ENCODE peak calls at places on chromosomes 2 and 18, in seven cellular contexts. T, V, G, H, I, N and K are unnamed samples.
A peak's percentile ranks its signal among the peaks of the same experiment; 100 is the strongest.

GRCh38 chr18:13943338-13943737 is 28.0 kb upstream of the MC2R start:
- DNase-seq in T (no peak), V (no peak), I (no peak), H (no peak), G (no peak), N (no peak), K (no peak)

GRCh38 chr2:229475753-229476152 is 204.7 kb upstream of the PID1 start:
- DNase-seq in N (no peak), I (peak; percentile 28), V (no peak), G (no peak), H (no peak), T (peak; percentile 43), K (no peak)

GRCh38 chr2:120109186-120110061 is 96.5 kb downstream of the EPB41L5 start:
- DNase-seq in H (peak; percentile 37), V (peak; percentile 41), T (no peak), N (no peak), G (peak; percentile 36), I (peak; percentile 54), K (no peak)

GRCh38 chr18:3248062-3248669 is 565 bp downstream of the MYL12A start:
- DNase-seq in I (no peak), V (no peak), H (no peak), G (no peak), N (no peak), T (peak; percentile 73), K (no peak)

GRCh38 chr2:21256006-21256405 is 132.2 kb downstream of the TDRD15 start:
- DNase-seq in N (no peak), I (peak; percentile 12), G (peak; percentile 81), T (no peak), V (no peak), H (peak; percentile 22), K (peak; percentile 47)

GRCh38 chr2:107001551-107001950 is 115.6 kb upstream of the ST6GAL2 start:
- DNase-seq in V (no peak), I (no peak), N (no peak), G (no peak), H (no peak), T (no peak), K (no peak)

GRCh38 chr18:50071393-50071792 is 123.6 kb downstream of the MYO5B start:
- DNase-seq in H (no peak), N (no peak), V (no peak), I (no peak), T (peak; percentile 4), G (no peak), K (no peak)

GRCh38 chr2:128307595-128307994 is 11.1 kb downstream of the HS6ST1 start:
- DNase-seq in I (no peak), G (no peak), T (no peak), N (peak; percentile 8), V (no peak), H (no peak), K (peak; percentile 0)

GRCh38 chr2:58757971-58758370 is 516.8 kb upstream of the FANCL start:
- DNase-seq in N (no peak), T (no peak), H (no peak), V (peak; percentile 51), G (no peak), I (no peak), K (peak; percentile 4)

GRCh38 chr18:59546164-59546563 is 151.1 kb downstream of the CCBE1 start:
- DNase-seq in I (peak; percentile 91), H (no peak), N (no peak), V (no peak), T (peak; percentile 22), G (peak; percentile 83), K (no peak)

GRCh38 chr2:51723716-51724115 is 691.8 kb upstream of the NRXN1 start:
- DNase-seq in V (no peak), T (no peak), I (no peak), N (no peak), G (no peak), H (no peak), K (no peak)

GRCh38 chr2:72367530-72368225 is 220.0 kb upstream of the CYP26B1 start:
- DNase-seq in V (no peak), G (peak; percentile 98), T (peak; percentile 27), H (peak; percentile 44), N (no peak), I (peak; percentile 99), K (no peak)

GRCh38 chr2:189178726-189179606 is 595 bp downstream of the COL5A2 start:
- DNase-seq in H (peak; percentile 3), G (peak; percentile 63), N (no peak), I (peak; percentile 55), T (peak; percentile 56), V (no peak), K (no peak)

GRCh38 chr18:3329471-3329870 is 67.5 kb downstream of the MYL12B start:
- DNase-seq in V (no peak), H (no peak), T (no peak), N (no peak), G (peak; percentile 56), I (peak; percentile 75), K (no peak)

GRCh38 chr2:213306320-213306942 is 22.2 kb downstream of the SPAG16 start:
- DNase-seq in I (peak; percentile 37), V (no peak), T (no peak), H (peak; percentile 63), N (no peak), G (peak; percentile 52), K (no peak)

GRCh38 chr18:8662574-8663255 is 42.6 kb upstream of the MTCL1 start:
- DNase-seq in H (no peak), V (no peak), N (no peak), T (no peak), I (no peak), G (no peak), K (no peak)

GRCh38 chr2:10266133-10266620 is 36.5 kb upstream of the HPCAL1 start:
- DNase-seq in H (no peak), I (no peak), G (no peak), T (no peak), N (no peak), V (no peak), K (no peak)

GRCh38 chr2:10267036-10267435 is 35.7 kb upstream of the HPCAL1 start:
- DNase-seq in I (no peak), T (no peak), H (no peak), V (no peak), N (no peak), G (no peak), K (no peak)

GRCh38 chr2:10264506-10265327 is 38.0 kb upstream of the HPCAL1 start:
- DNase-seq in T (no peak), I (no peak), H (no peak), N (no peak), V (no peak), G (no peak), K (no peak)

GRCh38 chr2:10267551-10268465 is 34.9 kb upstream of the HPCAL1 start:
- DNase-seq in I (no peak), G (no peak), T (no peak), V (no peak), H (peak; percentile 94), N (peak; percentile 87), K (peak; percentile 53)

GRCh38 chr2:10265328-10266132 is 37.2 kb upstream of the HPCAL1 start:
- DNase-seq in I (no peak), V (no peak), N (peak; percentile 25), G (no peak), H (no peak), T (no peak), K (no peak)
- H3K4me3 ChIP-seq in I (no peak overlapping the region), V (no peak overlapping the region), N (no peak overlapping the region), G (no peak overlapping the region), H (no peak overlapping the region), T (no peak overlapping the region), K (no peak overlapping the region)

DNA sequence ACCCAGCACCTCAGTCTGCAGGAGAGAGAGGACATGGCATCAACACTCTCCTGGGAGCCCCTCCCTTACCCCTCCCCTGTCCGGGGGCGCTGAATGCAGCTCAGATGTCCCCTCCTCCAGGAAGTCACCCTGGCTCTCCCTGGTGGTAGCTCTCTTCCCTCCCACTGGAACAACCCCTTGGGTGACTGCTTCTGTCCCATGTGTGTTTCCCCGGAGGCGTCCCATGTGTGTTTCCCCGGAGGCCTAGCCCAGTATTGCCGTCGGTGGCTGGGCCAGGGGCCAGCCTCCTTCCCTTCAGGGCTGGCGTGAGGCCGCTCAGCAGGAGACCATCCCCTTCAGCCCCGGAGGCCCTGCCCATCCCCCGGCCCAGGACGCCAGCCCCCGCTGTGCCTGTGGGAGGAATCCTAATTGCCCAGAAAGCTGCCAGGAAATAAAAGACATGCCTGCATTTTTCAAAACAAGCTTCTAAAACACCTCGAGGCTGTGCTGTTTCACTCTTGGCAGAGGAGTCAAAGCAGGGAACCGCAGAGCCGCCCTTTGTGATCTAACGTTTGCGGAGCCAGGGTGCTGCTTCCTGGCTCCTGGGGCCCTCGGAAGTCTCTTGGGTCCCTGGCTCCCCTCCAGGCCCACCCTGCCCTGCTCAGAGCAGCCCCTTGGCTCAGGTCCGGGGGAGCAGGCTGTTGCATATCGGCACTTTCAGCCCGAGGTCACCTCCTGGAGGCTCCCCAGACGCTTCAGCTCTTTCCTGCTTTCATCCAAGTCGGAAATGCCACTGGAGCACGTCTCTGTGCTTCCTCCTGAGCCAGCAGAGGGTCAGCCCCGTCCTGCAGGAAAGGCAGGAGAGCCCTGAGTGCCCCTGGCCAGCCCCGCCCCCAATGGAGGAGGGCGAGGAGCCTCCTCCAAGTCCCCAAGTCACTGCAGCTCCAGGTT is 11.4 kb downstream of the SNED1 start:
- DNase-seq in H (peak; percentile 23), N (peak; percentile 46), I (peak; percentile 23), T (no peak), V (peak; percentile 79), G (peak; percentile 35), K (no peak)
- H3K4me3 ChIP-seq in H (no peak overlapping the region), N (no peak overlapping the region), I (peak overlapping the region; percentile 7), T (no peak overlapping the region), V (no peak overlapping the region), G (peak overlapping the region; percentile 3), K (peak overlapping the region; percentile 46)

GRCh38 chr2:6944546-6944945 is 27.3 kb downstream of the RNF144A start:
- DNase-seq in G (no peak), N (no peak), V (no peak), T (no peak), I (no peak), H (no peak), K (no peak)

GRCh38 chr2:6941299-6942046 is 24.3 kb downstream of the RNF144A start:
- DNase-seq in T (no peak), I (no peak), H (no peak), G (no peak), N (no peak), V (no peak), K (no peak)

GRCh38 chr2:6943523-6943922 is 26.3 kb downstream of the RNF144A start:
- DNase-seq in T (no peak), I (no peak), G (no peak), V (no peak), N (no peak), H (no peak), K (no peak)

GRCh38 chr2:6943971-6944370 is 26.8 kb downstream of the RNF144A start:
- DNase-seq in I (no peak), V (no peak), G (no peak), T (no peak), N (no peak), H (no peak), K (no peak)

DNA sequence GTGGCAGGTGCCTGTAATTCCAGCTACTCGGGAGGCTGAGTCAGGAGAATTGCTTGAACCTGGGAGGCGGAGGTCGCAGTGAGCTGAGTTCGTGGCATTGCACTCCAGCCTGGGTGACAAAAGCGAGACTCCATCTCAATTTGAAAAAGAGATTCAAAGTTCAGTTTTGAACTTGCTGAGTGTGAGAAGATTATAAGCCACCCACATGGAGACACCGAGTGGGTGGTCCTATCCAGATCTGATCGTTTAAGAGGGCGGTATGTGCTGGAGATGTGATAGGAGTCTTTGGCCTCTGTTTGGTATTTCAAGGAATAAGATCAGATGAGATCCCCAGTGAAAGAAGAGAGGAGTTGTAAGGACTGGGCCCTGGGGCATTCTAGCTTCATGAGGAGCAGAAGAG is 25.6 kb downstream of the RNF144A start:
- DNase-seq in N (no peak), T (no peak), H (no peak), I (no peak), G (no peak), V (no peak), K (no peak)
- H3K4me3 ChIP-seq in N (no peak overlapping the region), T (no peak overlapping the region), H (no peak overlapping the region), I (no peak overlapping the region), G (no peak overlapping the region), V (no peak overlapping the region), K (no peak overlapping the region)

GRCh38 chr2:98507940-98508689 is 63.5 kb downstream of the INPP4A start:
- DNase-seq in N (no peak), V (no peak), T (peak; percentile 86), I (no peak), H (no peak), G (no peak), K (no peak)
- H3K4me3 ChIP-seq in N (no peak overlapping the region), V (no peak overlapping the region), T (no peak overlapping the region), I (no peak overlapping the region), H (no peak overlapping the region), G (no peak overlapping the region), K (no peak overlapping the region)